ENCODE peak calls at places on chromosomes 6 and 20, in six cellular contexts. C is A172, R is GM04503, F is EH, I is HEK293T, W is upper lobe of left lung. H is an unnamed sample.

GRCh38 chr6:127191716-127192115 is 73.2 kb downstream of the RSPO3 start:
- DNase-seq in R (no peak), C (no peak), I (no peak), F (peak), W (no peak), H (no peak)

GRCh38 chr6:165751486-165751885 is 88.4 kb upstream of the PDE10A start:
- DNase-seq in R (no peak), I (no peak), W (no peak), F (no peak), C (no peak), H (no peak)

GRCh38 chr6:4774715-4775590 is 1.3 kb upstream of the CDYL start:
- DNase-seq in F (no peak), C (no peak), R (no peak), W (peak), I (no peak), H (no peak)

GRCh38 chr6:38117281-38117680 is 297.8 kb downstream of the ZFAND3 start:
- DNase-seq in R (no peak), F (peak), I (no peak), C (peak), W (no peak), H (no peak)

GRCh38 chr6:108627692-108628565 is 67.2 kb downstream of the FOXO3 start:
- DNase-seq in W (no peak), I (no peak), C (no peak), F (peak), R (no peak), H (no peak)

GRCh38 chr20:4017051-4017702 is 1.8 kb upstream of the RNF24 start:
- DNase-seq in F (no peak), I (no peak), C (no peak), R (no peak), W (no peak), H (no peak)

GRCh38 chr20:63891061-63892002 is 3.6 kb upstream of the DNAJC5 start:
- DNase-seq in F (no peak), W (no peak), I (no peak), R (no peak), C (no peak), H (no peak)

GRCh38 chr6:29631860-29632731 is 887 bp downstream of the GABBR1 start:
- DNase-seq in F (peak), C (peak), R (no peak), I (no peak), W (peak), H (peak)

GRCh38 chr20:20148774-20149173 is 96.4 kb downstream of the CFAP61 start:
- DNase-seq in F (no peak), W (no peak), R (no peak), C (no peak), I (no peak), H (no peak)

GRCh38 chr6:710601-711571 is 17.9 kb upstream of the EXOC2 start:
- DNase-seq in I (peak), F (peak), R (no peak), W (peak), C (peak), H (peak)

GRCh38 chr6:21738180-21739094 is 144.9 kb downstream of the SOX4 start:
- DNase-seq in W (no peak), I (no peak), C (no peak), F (peak), R (no peak), H (no peak)

GRCh38 chr20:48470141-48470540 is 357.7 kb downstream of the PREX1 start:
- DNase-seq in F (no peak), I (no peak), R (no peak), W (no peak), C (no peak), H (no peak)

GRCh38 chr20:3797592-3798404 is 1.7 kb downstream of the CDC25B start:
- DNase-seq in R (no peak), F (peak), I (no peak), C (peak), W (peak), H (no peak)

GRCh38 chr6:43676962-43677606 is 10.5 kb downstream of the MRPS18A start:
- DNase-seq in W (no peak), C (no peak), R (no peak), F (no peak), I (no peak), H (no peak)

GRCh38 chr20:64212750-64213149 is 42.8 kb upstream of the PCMTD2 start:
- DNase-seq in R (peak), F (peak), C (no peak), I (no peak), W (no peak), H (no peak)

GRCh38 chr6:4668271-4669179 is 107.7 kb upstream of the CDYL start:
- DNase-seq in C (no peak), I (no peak), W (no peak), R (no peak), F (peak), H (no peak)

GRCh38 chr20:59723607-59724456 is 119.5 kb downstream of the PHACTR3 start:
- DNase-seq in R (no peak), W (no peak), F (no peak), C (no peak), I (no peak), H (no peak)